ENCODE peak calls at places on chromosomes 16 and 17, in five cellular contexts. O is AG09309; A is BE2C; L is BJ; C is CD8-positive, alpha-beta T cell. R is an unnamed sample.

GRCh38 chr16:54125751-54126655 is 160.6 kb downstream of the IRX3 start:
- DNase-seq in O (no peak), A (no peak), L (no peak), C (no peak), R (no peak)

GRCh38 chr17:8463089-8463488 is 27.4 kb downstream of the NDEL1 start:
- DNase-seq in O (peak; percentile 93), A (no peak), L (peak; percentile 93), C (no peak), R (peak; percentile 68)

GRCh38 chr17:78779848-78780247 is 2.2 kb downstream of the CYTH1 start:
- DNase-seq in O (no peak), A (no peak), L (no peak), C (peak; percentile 55), R (no peak)

GRCh38 chr17:72931163-72931562 is 161.3 kb downstream of the SLC39A11 start:
- DNase-seq in O (no peak), A (no peak), L (no peak), C (no peak), R (no peak)

GRCh38 chr17:18236494-18236893 is 11.1 kb downstream of the LLGL1 start:
- DNase-seq in O (no peak), A (no peak), L (no peak), C (no peak), R (no peak)

GRCh38 chr17:2049333-2050245 is 5.3 kb upstream of the HIC1 start:
- DNase-seq in O (no peak), A (peak; percentile 80), L (no peak), C (peak; percentile 88), R (no peak)

GRCh38 chr16:75679366-75679765 is 2.6 kb upstream of the CPHXL2 start:
- DNase-seq in O (no peak), A (no peak), L (no peak), C (no peak), R (no peak)

GRCh38 chr17:45702666-45703266 is 81.4 kb upstream of the CRHR1 start:
- DNase-seq in O (no peak), A (no peak), L (no peak), C (no peak), R (no peak)

GRCh38 chr17:79490530-79490929 is 120.3 kb downstream of the RBFOX3 start:
- DNase-seq in O (no peak), A (no peak), L (no peak), C (no peak), R (no peak)

GRCh38 chr17:75896360-75897075 is at the start of gene TRIM65:
- DNase-seq in O (peak; percentile 23), A (peak; percentile 88), L (no peak), C (peak; percentile 69), R (peak; percentile 46)

GRCh38 chr16:76955629-76956028 is 235.4 kb upstream of the MON1B start:
- DNase-seq in O (no peak), A (no peak), L (no peak), C (no peak), R (no peak)

GRCh38 chr17:78360371-78361226 is 722 bp upstream of the SOCS3 start:
- DNase-seq in O (no peak), A (peak; percentile 95), L (no peak), C (peak; percentile 86), R (no peak)

GRCh38 chr17:349666-350065 is 2.9 kb downstream of the RPH3AL start:
- DNase-seq in O (no peak), A (no peak), L (no peak), C (no peak), R (no peak)

GRCh38 chr17:69235338-69236058 is 6.9 kb upstream of the ABCA10 start:
- DNase-seq in O (peak; percentile 39), A (peak; percentile 84), L (no peak), C (peak; percentile 32), R (peak; percentile 65)

GRCh38 chr16:26623442-26623841 is 443.3 kb upstream of the C16orf82 start:
- DNase-seq in O (no peak), A (no peak), L (no peak), C (no peak), R (no peak)

GRCh38 chr16:56341656-56342397 is 83.5 kb downstream of the AMFR start:
- DNase-seq in O (no peak), A (no peak), L (no peak), C (no peak), R (no peak)

GRCh38 chr16:68200120-68200783 is 35.7 kb downstream of the ESRP2 start:
- DNase-seq in O (no peak), A (no peak), L (no peak), C (no peak), R (no peak)

GRCh38 chr17:54096216-54096615 is 273.5 kb downstream of the KIF2B start:
- DNase-seq in O (no peak), A (no peak), L (no peak), C (no peak), R (no peak)

GRCh38 chr16:29738514-29738913 is 7.3 kb downstream of the C16orf54 start:
- DNase-seq in O (no peak), A (no peak), L (no peak), C (peak; percentile 46), R (no peak)

GRCh38 chr17:29619251-29619650 is 3.5 kb downstream of the CORO6 start:
- DNase-seq in O (no peak), A (no peak), L (no peak), C (no peak), R (no peak)

GRCh38 chr16:84617068-84617630 is 729 bp downstream of the COTL1 start:
- DNase-seq in O (no peak), A (no peak), L (no peak), C (no peak), R (no peak)

DNA sequence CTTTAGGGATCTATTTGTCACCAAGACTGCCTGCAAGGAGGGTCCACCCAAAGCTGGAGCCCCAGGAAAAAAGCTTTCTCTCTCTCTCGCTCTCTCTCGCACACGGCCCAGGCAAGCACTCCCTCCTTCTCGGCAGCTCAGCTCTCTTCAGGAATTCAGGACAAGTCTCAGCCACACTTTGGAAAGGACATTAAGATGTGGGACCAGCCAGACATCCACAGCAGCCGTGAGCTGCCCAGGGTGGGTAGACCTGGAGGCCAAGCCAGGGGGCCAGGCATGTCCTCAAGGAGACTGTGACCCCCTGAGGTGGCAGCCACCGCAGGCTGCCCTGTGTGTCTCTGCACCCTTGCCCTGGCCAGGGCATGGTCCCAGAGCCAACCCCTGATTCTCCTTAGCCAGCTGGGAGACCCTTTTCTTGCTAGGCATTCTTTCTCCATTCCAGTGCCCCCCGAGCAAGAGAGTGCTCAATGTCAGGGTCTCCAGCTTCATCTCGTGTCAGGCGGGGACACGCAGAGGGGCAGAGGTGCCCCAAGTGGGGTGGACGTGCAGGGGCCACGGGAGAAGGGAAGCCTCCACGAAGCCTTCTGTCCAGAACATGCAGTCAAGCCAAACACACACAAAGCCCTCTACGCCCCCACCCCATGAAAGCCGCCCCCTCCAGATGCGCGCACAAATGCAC is 1.0 kb downstream of the GPR139 start:
- DNase-seq in O (no peak), A (no peak), L (no peak), C (no peak), R (no peak)
- TF ChIP-seq CTCF in O (no peak), A (no peak), L (no peak), C (no peak), R (no peak)

DNA sequence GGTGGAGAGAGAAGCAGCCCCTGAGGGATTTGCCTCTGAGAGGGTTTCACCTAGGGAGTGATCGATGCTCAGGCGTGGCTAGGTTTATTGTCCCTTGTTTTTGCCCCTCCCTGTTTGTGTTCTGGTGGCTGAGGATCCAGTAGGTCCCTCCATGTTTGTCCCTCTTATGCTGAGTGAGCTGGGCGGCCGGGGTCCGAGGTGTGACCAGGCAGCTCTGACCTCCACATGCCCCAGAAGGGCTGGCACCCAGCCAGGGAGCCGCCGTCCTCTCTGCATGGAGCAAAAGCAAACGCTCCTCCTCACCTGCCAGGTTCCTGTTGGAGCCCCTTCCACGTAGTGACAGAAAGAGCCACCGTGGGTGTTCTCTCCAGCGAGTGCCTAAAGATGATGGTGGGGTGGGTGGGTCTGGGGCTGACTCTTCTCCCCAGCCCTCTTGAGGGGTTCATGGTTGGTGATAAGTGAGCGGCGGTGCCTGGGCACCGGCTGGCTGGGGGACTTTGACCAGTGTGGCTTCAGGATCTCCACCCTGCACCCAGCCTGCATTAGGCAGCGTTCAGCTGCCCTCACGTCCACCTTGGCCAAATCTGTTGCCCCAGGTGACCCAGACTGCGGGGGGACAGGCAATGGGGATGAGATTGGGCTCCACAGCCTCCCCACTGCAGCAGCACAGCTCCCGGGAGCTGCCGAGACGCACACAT is 14.1 kb upstream of the NUDT16L1 start:
- DNase-seq in O (no peak), A (peak; percentile 64), L (no peak), C (no peak), R (no peak)
- TF ChIP-seq CTCF in O (no peak), A (no peak), L (no peak), C (no peak), R (no peak)

DNA sequence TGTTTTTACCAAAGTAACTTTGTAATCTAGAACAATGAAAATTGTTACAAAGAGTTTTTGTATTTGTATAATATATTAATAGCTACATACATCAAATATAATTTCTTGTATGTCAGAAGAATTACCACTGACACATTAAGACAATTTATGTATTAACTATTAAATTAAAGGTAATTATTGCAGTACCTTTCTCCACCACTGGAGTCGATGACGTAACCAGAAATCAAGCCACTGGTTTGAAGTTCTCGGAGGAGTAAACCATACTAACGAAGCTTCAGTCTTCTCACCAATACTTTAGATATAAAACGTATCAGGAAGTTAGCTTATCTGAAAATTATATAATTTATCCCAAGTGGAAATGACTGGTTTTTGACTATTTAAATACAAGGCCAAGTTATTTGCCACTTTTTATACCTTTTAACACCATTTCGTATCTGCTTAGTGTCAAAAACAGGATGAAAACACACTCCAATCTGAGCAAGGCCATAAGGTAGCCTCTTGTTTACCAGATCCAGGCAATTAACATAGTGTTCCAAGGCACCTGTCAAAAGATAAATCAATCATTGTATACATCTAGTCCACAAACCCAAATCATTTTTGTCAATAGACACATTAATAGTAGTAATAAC is 4.3 kb downstream of the POLG2 start:
- DNase-seq in O (no peak), A (no peak), L (no peak), C (no peak), R (no peak)
- TF ChIP-seq CTCF in O (peak; percentile 36), A (peak; percentile 52), L (peak; percentile 42), C (peak; percentile 70), R (peak; percentile 34)

GRCh38 chr17:11144358-11145233 is 96.4 kb upstream of the SHISA6 start:
- DNase-seq in O (no peak), A (no peak), L (no peak), C (no peak), R (no peak)
- TF ChIP-seq CTCF in O (peak; percentile 16), A (peak; percentile 36), L (no peak), C (no peak), R (no peak)

DNA sequence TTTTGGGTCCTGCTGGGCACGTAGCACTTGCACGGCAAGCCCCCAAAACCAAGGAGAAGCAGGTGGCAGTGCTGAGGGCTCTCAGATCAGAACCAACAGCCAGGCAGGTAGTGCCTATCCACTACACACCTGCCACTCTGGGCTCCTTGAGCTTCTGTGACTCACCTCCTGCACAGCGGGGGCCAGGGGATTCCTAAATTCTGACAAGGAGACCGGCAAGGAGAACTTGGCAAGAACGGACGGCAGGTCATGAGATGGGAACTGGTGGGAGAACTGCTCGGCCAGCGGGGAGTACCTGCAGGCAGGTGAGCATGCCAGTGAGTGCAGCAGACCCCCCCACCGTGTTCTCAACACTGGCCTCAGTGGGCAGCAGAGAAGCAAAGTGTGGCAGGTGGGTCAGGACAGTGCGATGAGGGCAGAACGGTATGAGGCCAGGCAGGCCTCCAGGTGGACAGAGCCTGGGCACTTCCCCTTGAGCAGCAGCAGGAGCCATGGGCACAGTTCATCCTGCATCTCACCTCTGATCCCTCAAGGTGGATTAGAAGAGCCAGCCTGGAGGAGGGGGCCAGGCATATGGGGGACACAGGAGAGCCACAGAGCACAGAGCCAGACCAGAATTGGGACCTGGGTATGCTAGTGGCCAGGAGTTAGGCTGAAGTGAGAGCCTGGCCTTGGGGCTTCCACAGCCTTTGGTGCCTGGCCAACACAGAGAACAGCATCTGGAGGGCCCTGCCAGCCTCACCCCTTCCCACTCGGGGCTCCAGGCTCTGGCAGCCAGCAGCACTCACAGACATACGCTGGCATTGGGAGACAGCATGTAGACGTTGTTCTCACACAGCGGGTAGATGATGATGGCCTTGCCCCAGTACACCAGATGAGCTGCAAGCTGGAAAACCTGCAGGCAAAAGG is 14.7 kb downstream of the MPG start:
- DNase-seq in O (no peak), A (no peak), L (no peak), C (no peak), R (no peak)
- TF ChIP-seq CTCF in O (no peak), A (no peak), L (no peak), C (no peak), R (no peak)